ENCODE peak calls at places on chromosomes 4 and X, in five cellular contexts. One of them, this sample, is unnamed.
A peak's percentile ranks its signal among the peaks of the same experiment; 100 is the strongest.

GRCh38 chrX:95076449-95076848 is 1402.4 kb downstream of the FAM133A start:
- DNase-seq in NCI-H1105: peak; percentile 1
- DNase-seq in neural crest cell: peak; percentile 17
- DNase-seq in NCI-H1092: no peak
- DNase-seq in stimulated activated CD4-positive, alpha-beta T cell treated with anti-CD3 and anti-CD28 coated beads, Interleukin-2, amount 100 ng/mL, for 24 hours: no peak
- DNase-seq in this sample: no peak

GRCh38 chr4:25915359-25915716 is 1.3 kb downstream of the SMIM20 start:
- DNase-seq in NCI-H1105: no peak
- DNase-seq in neural crest cell: no peak
- DNase-seq in NCI-H1092: no peak
- DNase-seq in stimulated activated CD4-positive, alpha-beta T cell treated with anti-CD3 and anti-CD28 coated beads, Interleukin-2, amount 100 ng/mL, for 24 hours: no peak
- DNase-seq in this sample: no peak

GRCh38 chrX:148459343-148459742 is 41.1 kb upstream of the AFF2 start:
- DNase-seq in NCI-H1105: no peak
- DNase-seq in neural crest cell: no peak
- DNase-seq in NCI-H1092: no peak
- DNase-seq in stimulated activated CD4-positive, alpha-beta T cell treated with anti-CD3 and anti-CD28 coated beads, Interleukin-2, amount 100 ng/mL, for 24 hours: no peak
- DNase-seq in this sample: no peak

GRCh38 chr4:143586080-143586479 is 72.6 kb downstream of the SMARCA5 start:
- DNase-seq in NCI-H1105: no peak
- DNase-seq in neural crest cell: no peak
- DNase-seq in NCI-H1092: no peak
- DNase-seq in stimulated activated CD4-positive, alpha-beta T cell treated with anti-CD3 and anti-CD28 coated beads, Interleukin-2, amount 100 ng/mL, for 24 hours: no peak
- DNase-seq in this sample: no peak

GRCh38 chr4:89434364-89434988 is 126.9 kb upstream of the GPRIN3 start:
- DNase-seq in NCI-H1105: no peak
- DNase-seq in neural crest cell: no peak
- DNase-seq in NCI-H1092: peak; percentile 25
- DNase-seq in stimulated activated CD4-positive, alpha-beta T cell treated with anti-CD3 and anti-CD28 coated beads, Interleukin-2, amount 100 ng/mL, for 24 hours: no peak
- DNase-seq in this sample: no peak

GRCh38 chr4:36128689-36129088 is 115.6 kb downstream of the ARAP2 start:
- DNase-seq in NCI-H1105: no peak
- DNase-seq in neural crest cell: no peak
- DNase-seq in NCI-H1092: no peak
- DNase-seq in stimulated activated CD4-positive, alpha-beta T cell treated with anti-CD3 and anti-CD28 coated beads, Interleukin-2, amount 100 ng/mL, for 24 hours: no peak
- DNase-seq in this sample: no peak

GRCh38 chrX:40153335-40154221 is 55.8 kb upstream of the BCOR start:
- DNase-seq in NCI-H1105: peak; percentile 48
- DNase-seq in neural crest cell: peak; percentile 46
- DNase-seq in NCI-H1092: peak; percentile 73
- DNase-seq in stimulated activated CD4-positive, alpha-beta T cell treated with anti-CD3 and anti-CD28 coated beads, Interleukin-2, amount 100 ng/mL, for 24 hours: peak; percentile 76
- DNase-seq in this sample: peak; percentile 43

GRCh38 chr4:176792348-176793059 is at the start of gene VEGFC:
- DNase-seq in NCI-H1105: peak; percentile 26
- DNase-seq in neural crest cell: peak; percentile 44
- DNase-seq in NCI-H1092: peak; percentile 2
- DNase-seq in stimulated activated CD4-positive, alpha-beta T cell treated with anti-CD3 and anti-CD28 coated beads, Interleukin-2, amount 100 ng/mL, for 24 hours: peak; percentile 36
- DNase-seq in this sample: no peak

GRCh38 chrX:130975947-130976346 is 72.9 kb upstream of the ENOX2 start:
- DNase-seq in NCI-H1105: peak; percentile 50
- DNase-seq in neural crest cell: peak; percentile 64
- DNase-seq in NCI-H1092: peak; percentile 11
- DNase-seq in stimulated activated CD4-positive, alpha-beta T cell treated with anti-CD3 and anti-CD28 coated beads, Interleukin-2, amount 100 ng/mL, for 24 hours: peak; percentile 13
- DNase-seq in this sample: no peak

GRCh38 chrX:11533211-11533651 is 132.5 kb downstream of the ARHGAP6 start:
- DNase-seq in NCI-H1105: peak; percentile 59
- DNase-seq in neural crest cell: no peak
- DNase-seq in NCI-H1092: peak; percentile 82
- DNase-seq in stimulated activated CD4-positive, alpha-beta T cell treated with anti-CD3 and anti-CD28 coated beads, Interleukin-2, amount 100 ng/mL, for 24 hours: no peak
- DNase-seq in this sample: no peak

GRCh38 chr4:126364290-126364978 is 1049.7 kb downstream of the FAT4 start:
- DNase-seq in NCI-H1105: no peak
- DNase-seq in neural crest cell: no peak
- DNase-seq in NCI-H1092: no peak
- DNase-seq in stimulated activated CD4-positive, alpha-beta T cell treated with anti-CD3 and anti-CD28 coated beads, Interleukin-2, amount 100 ng/mL, for 24 hours: no peak
- DNase-seq in this sample: no peak

GRCh38 chrX:103556941-103557340 is 28.4 kb upstream of the TCEAL4 start:
- DNase-seq in NCI-H1105: no peak
- DNase-seq in neural crest cell: no peak
- DNase-seq in NCI-H1092: no peak
- DNase-seq in stimulated activated CD4-positive, alpha-beta T cell treated with anti-CD3 and anti-CD28 coated beads, Interleukin-2, amount 100 ng/mL, for 24 hours: no peak
- DNase-seq in this sample: no peak

GRCh38 chr4:156475322-156475721 is 496.3 kb downstream of the PDGFC start:
- DNase-seq in NCI-H1105: peak; percentile 3
- DNase-seq in neural crest cell: no peak
- DNase-seq in NCI-H1092: peak; percentile 29
- DNase-seq in stimulated activated CD4-positive, alpha-beta T cell treated with anti-CD3 and anti-CD28 coated beads, Interleukin-2, amount 100 ng/mL, for 24 hours: no peak
- DNase-seq in this sample: no peak

GRCh38 chrX:90040807-90041206 is 119.1 kb downstream of the TGIF2LX start:
- DNase-seq in NCI-H1105: no peak
- DNase-seq in neural crest cell: no peak
- DNase-seq in NCI-H1092: no peak
- DNase-seq in stimulated activated CD4-positive, alpha-beta T cell treated with anti-CD3 and anti-CD28 coated beads, Interleukin-2, amount 100 ng/mL, for 24 hours: no peak
- DNase-seq in this sample: no peak

GRCh38 chrX:129781134-129782014 is 1.6 kb downstream of the SASH3 start:
- DNase-seq in NCI-H1105: no peak
- DNase-seq in neural crest cell: no peak
- DNase-seq in NCI-H1092: no peak
- DNase-seq in stimulated activated CD4-positive, alpha-beta T cell treated with anti-CD3 and anti-CD28 coated beads, Interleukin-2, amount 100 ng/mL, for 24 hours: peak; percentile 76
- DNase-seq in this sample: peak; percentile 88

GRCh38 chrX:69082055-69082752 is 83.0 kb downstream of the PJA1 start:
- DNase-seq in NCI-H1105: no peak
- DNase-seq in neural crest cell: no peak
- DNase-seq in NCI-H1092: no peak
- DNase-seq in stimulated activated CD4-positive, alpha-beta T cell treated with anti-CD3 and anti-CD28 coated beads, Interleukin-2, amount 100 ng/mL, for 24 hours: no peak
- DNase-seq in this sample: no peak

This sample was measured in stimulated activated naive CD4-positive, alpha-beta T cell treated with Interleukin-2 at 50 U/mL for 16 hours.